ENCODE peak calls at places on chromosomes 7 and 10, in nine cellular contexts. I is neuronal stem cell; C is right atrium auricular region; Z is BE2C; F is psoas muscle; V is PC-3; L is effector memory CD4-positive, alpha-beta T cell; H is left ventricle myocardium inferior; U is heart right ventricle. S is an unnamed sample.
A peak's percentile ranks its signal among the peaks of the same experiment; 100 is the strongest.

GRCh38 chr7:132276986-132277716 is 299.1 kb downstream of the PLXNA4 start:
- DNase-seq in L (no peak), I (no peak), V (peak; percentile 55), U (no peak), H (no peak), Z (peak; percentile 72), F (no peak), C (no peak), S (no peak)

GRCh38 chr10:129613377-129613980 is 146.4 kb downstream of the MGMT start:
- DNase-seq in H (no peak), U (no peak), Z (no peak), V (no peak), F (no peak), L (no peak), C (no peak), I (no peak), S (no peak)

GRCh38 chr10:4205113-4205512 is 420.1 kb upstream of the KLF6 start:
- DNase-seq in F (no peak), Z (no peak), V (no peak), H (no peak), L (no peak), I (no peak), C (no peak), U (no peak), S (no peak)

GRCh38 chr10:75439811-75440210 is 8.4 kb downstream of the LRMDA start:
- DNase-seq in U (no peak), Z (no peak), I (no peak), F (no peak), L (no peak), H (no peak), V (no peak), C (no peak), S (no peak)

GRCh38 chr7:584122-584465 is 64.4 kb upstream of the PDGFA start:
- DNase-seq in C (no peak), I (no peak), H (no peak), F (no peak), U (no peak), Z (no peak), V (no peak), L (peak; percentile 88), S (no peak)

GRCh38 chr10:102718220-102718619 is 3.8 kb downstream of the SFXN2 start:
- DNase-seq in H (no peak), L (no peak), Z (peak; percentile 36), C (no peak), F (no peak), I (no peak), U (peak; percentile 24), V (no peak), S (peak; percentile 56)

GRCh38 chr7:147022056-147022455 is 905.5 kb downstream of the CNTNAP2 start:
- DNase-seq in C (no peak), U (no peak), L (no peak), Z (no peak), I (no peak), H (no peak), V (peak; percentile 42), F (no peak), S (no peak)

GRCh38 chr10:133438711-133439273 is 14.4 kb upstream of the SPRN start:
- DNase-seq in V (peak; percentile 63), I (no peak), Z (no peak), H (no peak), F (no peak), C (peak; percentile 26), U (no peak), L (no peak), S (peak; percentile 12)

GRCh38 chr10:113666682-113667252 is 2.9 kb upstream of the NRAP start:
- DNase-seq in H (no peak), C (no peak), L (no peak), U (no peak), F (no peak), V (no peak), I (no peak), Z (no peak), S (no peak)

GRCh38 chr7:63867127-63867526 is 131.5 kb upstream of the ZNF722 start:
- DNase-seq in H (no peak), Z (no peak), U (no peak), I (no peak), L (no peak), F (no peak), C (no peak), V (no peak), S (no peak)

GRCh38 chr7:98470131-98470985 is 69.5 kb upstream of the BAIAP2L1 start:
- DNase-seq in I (peak; percentile 57), L (no peak), F (peak; percentile 18), V (peak; percentile 26), U (peak; percentile 31), Z (no peak), C (no peak), H (peak; percentile 21), S (peak; percentile 75)

GRCh38 chr10:114486938-114487814 is 82.9 kb upstream of the AFAP1L2 start:
- DNase-seq in V (peak; percentile 41), L (no peak), I (no peak), Z (peak; percentile 52), U (no peak), F (no peak), H (no peak), C (no peak), S (no peak)

GRCh38 chr7:18724311-18724710 is 228.8 kb downstream of the HDAC9 start:
- DNase-seq in C (no peak), L (no peak), U (no peak), V (peak; percentile 46), H (no peak), F (no peak), Z (no peak), I (no peak), S (no peak)

GRCh38 chr7:27167170-27167505 is 1.8 kb upstream of the HOXA9 start:
- DNase-seq in I (no peak), Z (no peak), L (no peak), F (no peak), U (no peak), C (no peak), V (peak; percentile 85), H (peak; percentile 1), S (peak; percentile 30)
- H3K4me1 ChIP-seq in I (no peaks in the 10 kb centered on the region), Z (no peaks in the 10 kb centered on the region), L (peaks cover 36% of the 10 kb centered on the region), F (peaks cover 25% of the 10 kb centered on the region), U (peaks cover 36% of the 10 kb centered on the region), C (peaks cover 39% of the 10 kb centered on the region), V (peaks cover 11% of the 10 kb centered on the region), H (peaks cover 42% of the 10 kb centered on the region), S (no peaks in the 10 kb centered on the region)

DNA sequence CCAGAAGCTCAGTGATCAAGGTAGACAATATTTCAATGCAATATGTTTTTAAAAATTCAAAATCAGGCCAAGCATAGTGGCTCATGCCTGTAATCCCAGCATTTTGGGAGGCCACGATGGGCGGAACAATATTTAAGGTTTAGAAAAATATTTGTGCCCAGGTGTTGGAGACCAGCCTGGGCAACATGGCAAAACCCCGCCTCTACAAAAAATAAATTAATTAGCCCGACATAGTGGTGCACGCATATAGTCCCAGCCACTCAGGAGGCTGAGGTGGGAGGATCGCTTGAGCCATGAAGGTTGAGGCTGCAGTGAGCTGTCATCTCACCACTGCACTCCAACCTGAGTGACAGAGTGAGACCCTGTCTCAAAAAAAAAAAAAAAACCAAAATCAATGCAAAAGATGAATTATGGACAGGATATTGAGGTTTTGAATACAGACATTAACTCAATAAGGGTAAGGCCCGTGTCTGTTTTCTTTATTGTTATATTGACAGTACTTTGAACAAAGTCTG is 913 bp upstream of the IFIT5 start:
- DNase-seq in I (no peak), Z (no peak), C (no peak), H (no peak), F (no peak), U (no peak), V (no peak), L (no peak), S (no peak)
- H3K4me1 ChIP-seq in I (peaks cover 4% of the 10 kb centered on the region), Z (no peaks in the 10 kb centered on the region), C (peaks cover 28% of the 10 kb centered on the region), H (peaks cover 51% of the 10 kb centered on the region), F (peaks cover 6% of the 10 kb centered on the region), U (peaks cover 45% of the 10 kb centered on the region), V (peaks cover 26% of the 10 kb centered on the region), L (peaks cover 14% of the 10 kb centered on the region), S (peaks cover 2% of the 10 kb centered on the region)

GRCh38 chr7:2405201-2405600 is 1.8 kb downstream of the CHST12 start:
- DNase-seq in I (no peak), F (no peak), L (no peak), Z (no peak), H (no peak), V (no peak), U (no peak), C (no peak), S (no peak)

GRCh38 chr7:2403014-2403717 is at the start of gene CHST12:
- DNase-seq in C (peak; percentile 93), Z (peak; percentile 97), H (peak; percentile 95), V (peak; percentile 91), F (peak; percentile 94), L (peak; percentile 90), I (peak; percentile 92), U (peak; percentile 96), S (peak; percentile 95)

GRCh38 chr7:2403718-2404648 is 572 bp downstream of the CHST12 start:
- DNase-seq in I (peak; percentile 43), V (peak; percentile 25), U (peak; percentile 43), F (peak; percentile 35), H (peak; percentile 40), L (no peak), Z (peak; percentile 57), C (peak; percentile 62), S (peak; percentile 38)

GRCh38 chr7:2405601-2406345 is 2.4 kb downstream of the CHST12 start:
- DNase-seq in V (no peak), I (no peak), L (peak; percentile 41), Z (no peak), U (no peak), C (no peak), H (no peak), F (no peak), S (no peak)

DNA sequence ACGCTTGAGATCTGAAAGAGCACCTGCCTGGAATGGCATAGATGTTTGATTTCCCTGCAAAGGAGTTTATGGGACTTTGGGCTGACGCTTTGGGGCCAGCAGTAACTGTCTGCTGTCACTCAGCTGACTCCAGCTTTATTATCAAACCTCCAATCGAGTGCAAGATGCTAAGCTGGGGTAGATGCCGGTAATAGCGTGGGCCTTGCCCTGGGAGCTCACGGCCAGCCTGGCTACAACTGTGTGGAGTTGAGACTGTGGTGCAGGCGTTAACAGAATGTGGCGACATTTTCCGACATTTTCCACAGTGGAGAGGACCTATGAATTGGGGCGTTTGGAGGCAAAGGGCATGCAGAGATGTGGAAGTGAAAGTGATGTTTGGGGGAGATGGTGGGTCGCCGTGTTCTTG is 1.3 kb downstream of the CHST12 start:
- DNase-seq in H (no peak), V (no peak), C (no peak), I (no peak), U (no peak), Z (no peak), L (no peak), F (no peak), S (no peak)
- H3K4me1 ChIP-seq in H (peaks cover 81% of the 10 kb centered on the region), V (peaks cover 18% of the 10 kb centered on the region), C (peaks cover 82% of the 10 kb centered on the region), I (peaks cover 18% of the 10 kb centered on the region), U (peaks cover 65% of the 10 kb centered on the region), Z (peaks cover 9% of the 10 kb centered on the region), L (peaks cover 35% of the 10 kb centered on the region), F (peaks cover 30% of the 10 kb centered on the region), S (peaks cover 12% of the 10 kb centered on the region)

DNA sequence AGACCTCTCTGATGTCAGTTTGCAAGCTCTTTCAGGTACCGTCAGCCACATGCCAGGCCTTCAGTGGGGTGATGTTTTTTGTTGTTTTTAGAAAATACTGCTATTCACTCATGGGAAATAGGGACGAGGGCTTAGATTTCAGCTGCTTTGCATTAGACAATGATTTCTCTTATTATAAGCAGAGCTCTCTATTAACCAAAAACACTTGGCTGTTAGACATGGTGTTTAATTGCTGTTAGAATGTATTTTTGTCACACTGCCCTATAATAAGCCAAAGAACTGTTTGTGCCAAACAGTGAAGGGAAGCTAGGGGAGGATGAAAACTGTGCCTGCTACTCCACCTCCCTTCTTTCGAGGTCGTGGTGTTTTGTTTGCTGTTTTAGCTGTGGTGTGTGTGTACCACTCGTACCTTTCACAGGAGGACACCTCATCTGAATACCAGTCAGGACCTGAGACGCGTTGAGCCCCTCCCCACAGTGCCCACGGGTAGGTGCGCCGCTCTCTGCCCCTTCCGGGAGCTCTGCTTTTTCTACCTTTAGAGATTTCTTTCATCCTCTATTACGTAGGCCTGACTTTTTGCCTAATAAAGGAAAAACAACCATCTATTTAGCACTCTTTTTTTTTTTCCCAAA is 57.9 kb downstream of the CUX1 start:
- DNase-seq in C (no peak), Z (no peak), L (no peak), V (no peak), H (no peak), F (no peak), U (no peak), I (no peak), S (no peak)
- H3K4me1 ChIP-seq in C (peaks cover 49% of the 10 kb centered on the region), Z (peaks cover 6% of the 10 kb centered on the region), L (no peaks in the 10 kb centered on the region), V (peaks cover 27% of the 10 kb centered on the region), H (peaks cover 59% of the 10 kb centered on the region), F (peaks cover 53% of the 10 kb centered on the region), U (peaks cover 44% of the 10 kb centered on the region), I (peaks cover 16% of the 10 kb centered on the region), S (peaks cover 2% of the 10 kb centered on the region)